ENCODE peak calls at places on chromosome 22, in six cellular contexts. Z is osteocyte; K is neural crest cell; X is activated CD4-positive, alpha-beta T cell treated with anti-CD3 and anti-CD28 coated beads for 36 hours; R is esophagus squamous epithelium; U is NCI-H1694 treated with DMSO at 0.1 percent for 48 hours. Q is an unnamed sample.

GRCh38 chr22:41417622-41418390 is 28.8 kb downstream of the TOB2 start:
- DNase-seq in Z (peak; percentile 88), K (no peak), X (no peak), R (no peak), U (no peak), Q (no peak)

GRCh38 chr22:49951001-49951677 is 9.4 kb upstream of the PIM3 start:
- DNase-seq in Z (no peak), K (no peak), X (peak; percentile 95), R (no peak), U (no peak), Q (no peak)

GRCh38 chr22:26393929-26394328 is 35.1 kb upstream of the ASPHD2 start:
- DNase-seq in Z (no peak), K (no peak), X (no peak), R (no peak), U (no peak), Q (no peak)

GRCh38 chr22:28826921-28827320 is 26.6 kb upstream of the XBP1 start:
- DNase-seq in Z (no peak), K (no peak), X (no peak), R (no peak), U (no peak), Q (no peak)

GRCh38 chr22:47249370-47249928 is 487.0 kb downstream of the TBC1D22A start:
- DNase-seq in Z (peak; percentile 65), K (no peak), X (no peak), R (no peak), U (no peak), Q (no peak)

GRCh38 chr22:44030702-44031082 is 6.6 kb downstream of the PARVB start:
- DNase-seq in Z (no peak), K (no peak), X (no peak), R (no peak), U (no peak), Q (no peak)

GRCh38 chr22:35690001-35690400 is 27.7 kb upstream of the APOL5 start:
- DNase-seq in Z (no peak), K (no peak), X (no peak), R (no peak), U (no peak), Q (no peak)

GRCh38 chr22:46149493-46149997 is 781 bp upstream of the PPARA start:
- DNase-seq in Z (peak; percentile 84), K (no peak), X (peak; percentile 54), R (no peak), U (peak; percentile 16), Q (no peak)

GRCh38 chr22:35480143-35480542 is 60.5 kb upstream of the RASD2 start:
- DNase-seq in Z (no peak), K (no peak), X (no peak), R (no peak), U (no peak), Q (no peak)

GRCh38 chr22:46036558-46037408 is 59.8 kb upstream of the WNT7B start:
- DNase-seq in Z (no peak), K (no peak), X (peak; percentile 72), R (no peak), U (peak; percentile 58), Q (peak; percentile 35)

GRCh38 chr22:47420211-47420610 is 657.8 kb downstream of the TBC1D22A start:
- DNase-seq in Z (no peak), K (no peak), X (no peak), R (no peak), U (no peak), Q (no peak)

GRCh38 chr22:33677536-33677935 is 242.7 kb downstream of the LARGE1 start:
- DNase-seq in Z (no peak), K (no peak), X (no peak), R (no peak), U (no peak), Q (no peak)

GRCh38 chr22:25223269-25223850 is 3.9 kb downstream of the CRYBB2 start:
- DNase-seq in Z (no peak), K (no peak), X (no peak), R (no peak), U (no peak), Q (no peak)

GRCh38 chr22:49620666-49621065 is 207.0 kb downstream of the BRD1 start:
- DNase-seq in Z (no peak), K (no peak), X (no peak), R (no peak), U (no peak), Q (no peak)

GRCh38 chr22:22384668-22385244 is 123.8 kb downstream of the ZNF280B start:
- DNase-seq in Z (no peak), K (no peak), X (no peak), R (no peak), U (no peak), Q (no peak)

GRCh38 chr22:48320671-48321515 is 1506.8 kb downstream of the BRD1 start:
- DNase-seq in Z (no peak), K (no peak), X (no peak), R (no peak), U (no peak), Q (no peak)

Q was measured in DMS 273 treated with DMSO at 0.1 percent for 48 hours.